ENCODE peak calls at places on chromosomes 6 and 20, in four cellular contexts. One of them, this sample, is unnamed.

GRCh38 chr6:5540375-5540774 is 279.1 kb downstream of the FARS2 start:
- DNase-seq in colonic mucosa: no peak
- DNase-seq in IMR-90: no peak
- DNase-seq in astrocyte of the spinal cord: no peak
- DNase-seq in this sample: peak

GRCh38 chr20:49210101-49210749 is 9.0 kb upstream of the DDX27 start:
- DNase-seq in colonic mucosa: no peak
- DNase-seq in IMR-90: no peak
- DNase-seq in astrocyte of the spinal cord: no peak
- DNase-seq in this sample: peak

GRCh38 chr20:35604444-35604750 is 11.2 kb upstream of the SPAG4 start:
- DNase-seq in colonic mucosa: peak
- DNase-seq in IMR-90: no peak
- DNase-seq in astrocyte of the spinal cord: no peak
- DNase-seq in this sample: no peak

GRCh38 chr6:121382467-121383121 is 48.3 kb upstream of the TBC1D32 start:
- DNase-seq in colonic mucosa: peak
- DNase-seq in IMR-90: no peak
- DNase-seq in astrocyte of the spinal cord: no peak
- DNase-seq in this sample: no peak

GRCh38 chr6:89311853-89312531 is 3.1 kb downstream of the GABRR2 start:
- DNase-seq in colonic mucosa: peak
- DNase-seq in IMR-90: peak
- DNase-seq in astrocyte of the spinal cord: peak
- DNase-seq in this sample: peak

GRCh38 chr6:141641406-141641805 is 491.3 kb upstream of the GJE1 start:
- DNase-seq in colonic mucosa: no peak
- DNase-seq in IMR-90: no peak
- DNase-seq in astrocyte of the spinal cord: no peak
- DNase-seq in this sample: no peak

GRCh38 chr6:108359901-108360882 is 65.3 kb downstream of the AFG1L start:
- DNase-seq in colonic mucosa: no peak
- DNase-seq in IMR-90: peak
- DNase-seq in astrocyte of the spinal cord: peak
- DNase-seq in this sample: peak

GRCh38 chr6:117425431-117426153 is at the start of gene ROS1:
- DNase-seq in colonic mucosa: no peak
- DNase-seq in IMR-90: no peak
- DNase-seq in astrocyte of the spinal cord: no peak
- DNase-seq in this sample: no peak

GRCh38 chr20:34995696-34996095 is 40.0 kb downstream of the MYH7B start:
- DNase-seq in colonic mucosa: no peak
- DNase-seq in IMR-90: no peak
- DNase-seq in astrocyte of the spinal cord: no peak
- DNase-seq in this sample: no peak

GRCh38 chr6:134882426-134883038 is 67.4 kb downstream of the ALDH8A1 start:
- DNase-seq in colonic mucosa: peak
- DNase-seq in IMR-90: peak
- DNase-seq in astrocyte of the spinal cord: peak
- DNase-seq in this sample: peak

GRCh38 chr6:152246554-152247337 is 390.4 kb downstream of the SYNE1 start:
- DNase-seq in colonic mucosa: no peak
- DNase-seq in IMR-90: peak
- DNase-seq in astrocyte of the spinal cord: no peak
- DNase-seq in this sample: peak

GRCh38 chr6:118708736-118709135 is 57.3 kb upstream of the CEP85L start:
- DNase-seq in colonic mucosa: no peak
- DNase-seq in IMR-90: peak
- DNase-seq in astrocyte of the spinal cord: no peak
- DNase-seq in this sample: peak

GRCh38 chr6:39980839-39981580 is 46.7 kb upstream of the MOCS1 start:
- DNase-seq in colonic mucosa: peak
- DNase-seq in IMR-90: peak
- DNase-seq in astrocyte of the spinal cord: peak
- DNase-seq in this sample: peak

GRCh38 chr6:25958700-25959162 is 3.9 kb upstream of the TRIM38 start:
- DNase-seq in colonic mucosa: no peak
- DNase-seq in IMR-90: peak
- DNase-seq in astrocyte of the spinal cord: no peak
- DNase-seq in this sample: no peak

GRCh38 chr6:113362542-113363430 is 494.4 kb upstream of the MARCKS start:
- DNase-seq in colonic mucosa: no peak
- DNase-seq in IMR-90: peak
- DNase-seq in astrocyte of the spinal cord: peak
- DNase-seq in this sample: peak

GRCh38 chr6:46926481-46926880 is 4.7 kb upstream of the ADGRF5 start:
- DNase-seq in colonic mucosa: no peak
- DNase-seq in IMR-90: peak
- DNase-seq in astrocyte of the spinal cord: no peak
- DNase-seq in this sample: no peak

GRCh38 chr20:35773154-35773751 is 1.4 kb downstream of the PHF20 start:
- DNase-seq in colonic mucosa: peak
- DNase-seq in IMR-90: peak
- DNase-seq in astrocyte of the spinal cord: peak
- DNase-seq in this sample: peak

GRCh38 chr6:33622456-33623431 is 1.6 kb downstream of the ITPR3 start:
- DNase-seq in colonic mucosa: peak
- DNase-seq in IMR-90: no peak
- DNase-seq in astrocyte of the spinal cord: no peak
- DNase-seq in this sample: peak

GRCh38 chr6:158009935-158010585 is 28.4 kb downstream of the SYNJ2 start:
- DNase-seq in colonic mucosa: no peak
- DNase-seq in IMR-90: no peak
- DNase-seq in astrocyte of the spinal cord: no peak
- DNase-seq in this sample: no peak
- TF ChIP-seq CTCF in colonic mucosa: no peak
- TF ChIP-seq CTCF in IMR-90: no peak
- TF ChIP-seq CTCF in astrocyte of the spinal cord: no peak
- TF ChIP-seq CTCF in this sample: no peak

DNA sequence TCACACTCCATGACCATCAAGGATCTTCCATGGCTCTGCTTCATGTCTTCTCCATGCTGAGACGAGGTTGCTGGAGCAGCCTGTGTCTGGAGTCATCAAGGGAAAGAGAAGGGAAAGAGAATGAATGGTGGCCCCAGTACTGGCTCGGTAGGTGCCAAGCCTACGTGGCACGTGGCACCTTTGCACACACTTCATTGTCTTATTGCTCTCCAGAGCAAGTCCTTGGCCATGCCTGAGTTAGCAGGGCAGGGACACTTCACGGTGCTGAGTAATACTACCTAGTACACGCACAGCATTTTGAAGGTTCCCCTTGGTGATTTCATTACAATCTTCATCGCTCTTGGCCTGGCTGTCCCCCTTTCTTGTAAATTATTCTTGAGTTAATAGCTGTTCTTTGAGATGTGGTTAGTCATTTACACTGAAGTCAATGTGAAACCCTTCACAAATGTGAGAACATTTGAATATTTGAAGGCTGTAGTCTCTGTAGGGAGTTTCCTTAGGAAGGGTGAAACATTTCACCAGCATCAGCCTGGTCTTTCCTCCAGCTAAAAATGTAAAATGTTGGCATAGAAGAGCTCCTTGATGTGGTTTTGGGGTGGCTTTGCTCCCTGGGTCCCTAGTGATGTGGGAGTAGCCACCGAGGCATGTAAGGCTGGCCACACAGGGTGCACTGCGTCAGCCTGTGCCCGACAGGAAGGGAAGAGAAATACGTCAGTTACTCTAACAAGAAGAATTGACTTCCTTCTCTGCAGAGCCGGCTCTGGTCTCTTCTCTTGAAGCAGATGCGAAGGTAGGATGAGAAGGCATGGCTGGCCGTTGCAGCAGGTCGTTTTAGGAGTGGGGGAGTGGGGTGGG is at the start of gene SYTL3:
- DNase-seq in colonic mucosa: peak
- DNase-seq in IMR-90: peak
- DNase-seq in astrocyte of the spinal cord: peak
- DNase-seq in this sample: no peak
- H3K4me3 ChIP-seq in colonic mucosa: no peak
- H3K4me3 ChIP-seq in IMR-90: no peak
- H3K4me3 ChIP-seq in astrocyte of the spinal cord: no peak
- H3K4me3 ChIP-seq in this sample: no peak

DNA sequence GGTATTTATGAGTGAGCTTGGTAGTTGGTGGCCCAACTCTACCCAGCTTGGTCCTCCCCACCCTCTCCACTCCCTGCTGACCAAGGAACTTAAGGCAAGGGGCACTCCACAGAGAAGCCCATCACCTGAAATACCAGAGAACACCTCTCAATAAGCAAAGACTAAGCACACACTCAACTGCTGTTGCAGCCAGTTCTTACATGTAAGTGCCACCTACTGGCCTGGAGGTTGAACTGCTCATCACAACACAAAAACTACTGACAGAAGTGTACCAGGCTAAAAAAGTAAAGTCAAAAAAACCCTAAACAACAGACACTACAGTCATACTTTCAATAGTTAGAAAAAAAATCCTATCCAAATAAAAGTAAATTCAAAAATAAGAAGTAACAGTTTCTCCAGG is 146.2 kb downstream of the FAM83B start:
- DNase-seq in colonic mucosa: no peak
- DNase-seq in IMR-90: peak
- DNase-seq in astrocyte of the spinal cord: no peak
- DNase-seq in this sample: no peak
- TF ChIP-seq CTCF in colonic mucosa: no peak
- TF ChIP-seq CTCF in IMR-90: peak
- TF ChIP-seq CTCF in astrocyte of the spinal cord: peak
- TF ChIP-seq CTCF in this sample: peak

DNA sequence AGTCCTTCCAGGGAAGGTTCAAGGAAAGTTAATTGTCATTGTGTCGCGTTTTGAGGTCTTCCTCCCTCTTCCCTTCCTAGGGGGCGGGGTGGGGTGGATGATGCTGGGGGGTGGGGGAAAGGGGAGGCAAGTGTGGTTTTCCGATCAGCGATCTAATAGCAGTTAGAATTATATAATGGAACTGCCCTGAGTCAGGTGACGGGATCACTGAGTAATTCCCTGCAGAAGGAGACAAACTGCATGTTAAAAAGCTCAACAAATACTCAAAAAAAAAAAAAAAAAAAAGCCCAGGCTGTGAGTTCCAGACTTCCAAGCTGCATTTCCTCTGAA is 240.4 kb downstream of the PHACTR1 start:
- DNase-seq in colonic mucosa: no peak
- DNase-seq in IMR-90: no peak
- DNase-seq in astrocyte of the spinal cord: no peak
- DNase-seq in this sample: no peak
- H3K4me3 ChIP-seq in colonic mucosa: peak
- H3K4me3 ChIP-seq in IMR-90: peak
- H3K4me3 ChIP-seq in astrocyte of the spinal cord: peak
- H3K4me3 ChIP-seq in this sample: peak

DNA sequence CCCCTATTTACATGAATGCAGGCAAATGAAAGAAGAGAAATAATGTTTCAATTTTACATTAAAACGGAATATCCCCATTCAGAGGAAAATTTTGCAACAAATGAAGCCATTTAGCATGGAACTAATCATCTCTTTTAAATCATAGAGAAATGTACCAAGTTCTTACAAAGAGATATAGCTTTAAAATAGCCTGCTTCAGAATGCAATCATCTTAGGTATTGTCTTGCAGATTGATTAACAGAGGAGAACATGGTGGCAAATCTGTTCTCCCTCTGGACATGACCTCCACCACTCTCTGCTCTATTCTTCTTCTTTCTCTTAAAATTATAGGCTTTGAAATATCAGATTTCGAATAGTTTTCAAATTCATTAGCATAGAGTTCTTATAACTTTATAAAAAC is 155.7 kb upstream of the DTNBP1 start:
- DNase-seq in colonic mucosa: no peak
- DNase-seq in IMR-90: no peak
- DNase-seq in astrocyte of the spinal cord: no peak
- DNase-seq in this sample: no peak
- TF ChIP-seq CTCF in colonic mucosa: no peak
- TF ChIP-seq CTCF in IMR-90: no peak
- TF ChIP-seq CTCF in astrocyte of the spinal cord: no peak
- TF ChIP-seq CTCF in this sample: no peak

GRCh38 chr6:165985281-165985925 is 182.2 kb downstream of the TBXT start:
- DNase-seq in colonic mucosa: no peak
- DNase-seq in IMR-90: no peak
- DNase-seq in astrocyte of the spinal cord: no peak
- DNase-seq in this sample: no peak
- H3K4me3 ChIP-seq in colonic mucosa: no peak
- H3K4me3 ChIP-seq in IMR-90: peak
- H3K4me3 ChIP-seq in astrocyte of the spinal cord: no peak
- H3K4me3 ChIP-seq in this sample: no peak

This sample was measured in foreskin fibroblast.